ENCODE peak calls at places on chromosomes 6 and 20, in eight cellular contexts. N is transverse colon, Q is A549, A is Peyer's patch, M is H1, L is stomach, B is HCT116, W is IMR-90. C is an unnamed sample.

GRCh38 chr6:118017301-118017854 is 110.3 kb downstream of the SLC35F1 start:
- DNase-seq in N (no peak), Q (no peak), A (no peak), M (no peak), L (no peak), B (no peak), W (no peak), C (no peak)

GRCh38 chr6:152848919-152849318 is 98.3 kb downstream of the VIP start:
- DNase-seq in N (no peak), Q (no peak), A (no peak), M (no peak), L (no peak), B (no peak), W (no peak), C (no peak)

GRCh38 chr20:54744097-54744496 is 268.7 kb downstream of the DOK5 start:
- DNase-seq in N (no peak), Q (no peak), A (no peak), M (no peak), L (no peak), B (no peak), W (no peak), C (no peak)

GRCh38 chr6:145214570-145214969 is 520.8 kb downstream of the EPM2A start:
- DNase-seq in N (no peak), Q (no peak), A (no peak), M (no peak), L (no peak), B (peak; percentile 36), W (peak; percentile 39), C (no peak)

GRCh38 chr6:43828711-43829110 is 58.7 kb downstream of the VEGFA start:
- DNase-seq in N (no peak), Q (no peak), A (no peak), M (no peak), L (no peak), B (peak; percentile 28), W (no peak), C (peak; percentile 43)

GRCh38 chr20:18007534-18008292 is 38.9 kb downstream of the MGME1 start:
- DNase-seq in N (peak; percentile 17), Q (no peak), A (no peak), M (no peak), L (peak; percentile 64), B (no peak), W (no peak), C (peak; percentile 47)

GRCh38 chr6:12138377-12138776 is 126.3 kb downstream of the HIVEP1 start:
- DNase-seq in N (no peak), Q (no peak), A (no peak), M (no peak), L (no peak), B (no peak), W (no peak), C (no peak)

GRCh38 chr6:37691904-37692806 is 5.5 kb downstream of the MDGA1 start:
- DNase-seq in N (peak; percentile 77), Q (peak; percentile 69), A (peak; percentile 65), M (peak; percentile 69), L (peak; percentile 81), B (peak; percentile 51), W (peak; percentile 58), C (peak; percentile 85)

GRCh38 chr6:100381111-100381510 is 83.6 kb downstream of the SIM1 start:
- DNase-seq in N (no peak), Q (no peak), A (no peak), M (no peak), L (no peak), B (no peak), W (peak; percentile 19), C (no peak)

GRCh38 chr20:19631410-19631809 is 126.6 kb upstream of the RIN2 start:
- DNase-seq in N (no peak), Q (no peak), A (no peak), M (no peak), L (peak; percentile 81), B (no peak), W (no peak), C (no peak)

GRCh38 chr6:108737594-108738546 is 110.4 kb upstream of the ARMC2 start:
- DNase-seq in N (peak; percentile 57), Q (peak; percentile 43), A (peak; percentile 23), M (no peak), L (peak; percentile 48), B (peak; percentile 86), W (peak; percentile 99), C (no peak)

GRCh38 chr6:44473393-44473792 is 85.9 kb downstream of the CDC5L start:
- DNase-seq in N (no peak), Q (no peak), A (no peak), M (no peak), L (no peak), B (no peak), W (no peak), C (peak; percentile 6)

GRCh38 chr6:122833229-122833556 is 44.1 kb downstream of the SMPDL3A start:
- DNase-seq in N (no peak), Q (no peak), A (no peak), M (no peak), L (no peak), B (no peak), W (no peak), C (no peak)

GRCh38 chr6:48110436-48111142 is 408 bp downstream of the PTCHD4 start:
- DNase-seq in N (no peak), Q (no peak), A (no peak), M (no peak), L (no peak), B (no peak), W (no peak), C (no peak)

GRCh38 chr6:111015656-111016190 is 33.9 kb downstream of the RPF2 start:
- DNase-seq in N (no peak), Q (no peak), A (no peak), M (no peak), L (no peak), B (no peak), W (no peak), C (no peak)

GRCh38 chr6:139253656-139254055 is 38.1 kb downstream of the TXLNB start:
- DNase-seq in N (no peak), Q (no peak), A (no peak), M (no peak), L (no peak), B (no peak), W (no peak), C (peak; percentile 85)

GRCh38 chr6:158039571-158040050 is 57.9 kb downstream of the SYNJ2 start:
- DNase-seq in N (no peak), Q (no peak), A (no peak), M (no peak), L (no peak), B (no peak), W (peak; percentile 52), C (no peak)

GRCh38 chr6:158040804-158041347 is 59.2 kb downstream of the SYNJ2 start:
- DNase-seq in N (no peak), Q (no peak), A (no peak), M (no peak), L (no peak), B (no peak), W (peak; percentile 90), C (no peak)

GRCh38 chr6:158041370-158041769 is 59.7 kb downstream of the SYNJ2 start:
- DNase-seq in N (no peak), Q (no peak), A (no peak), M (no peak), L (no peak), B (no peak), W (no peak), C (no peak)

GRCh38 chr6:158039178-158039557 is 57.5 kb downstream of the SYNJ2 start:
- DNase-seq in N (peak; percentile 2), Q (no peak), A (no peak), M (no peak), L (no peak), B (no peak), W (peak; percentile 67), C (no peak)

DNA sequence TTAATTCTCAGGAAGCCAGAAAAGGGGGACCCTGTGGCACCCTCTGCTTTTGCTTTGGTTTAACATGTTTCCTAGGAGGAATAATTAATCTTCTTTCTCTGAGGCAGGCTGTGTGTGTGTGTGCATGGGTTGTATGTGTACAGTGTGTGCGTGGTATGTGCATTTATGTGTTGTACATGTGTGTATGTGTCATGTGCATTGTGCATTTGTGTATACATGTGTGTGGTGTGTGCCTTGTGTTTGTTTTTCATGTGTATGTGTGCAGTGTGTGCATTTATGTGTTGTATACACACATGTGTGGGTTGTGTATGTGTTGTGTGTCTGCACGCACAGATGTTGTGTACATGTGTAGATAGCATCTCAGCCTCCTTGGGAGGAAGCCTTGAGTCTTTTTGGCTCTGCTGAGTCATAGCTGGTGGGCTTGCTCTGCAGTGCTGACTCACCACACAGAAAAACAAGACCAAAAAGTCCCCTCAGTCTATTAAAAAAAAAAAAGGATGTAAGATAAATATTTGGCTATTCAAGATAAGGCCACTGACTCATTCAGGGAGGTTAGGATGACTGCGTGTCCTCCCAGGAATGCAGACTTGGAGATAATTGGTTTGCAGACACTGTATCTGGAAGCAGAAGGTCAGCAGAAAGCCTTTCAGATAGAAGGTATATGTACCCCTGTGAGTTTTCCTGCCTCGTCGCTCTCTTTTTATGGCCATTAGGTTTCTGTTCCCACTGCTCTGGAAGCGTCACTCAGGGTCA is 58.6 kb downstream of the SYNJ2 start:
- DNase-seq in N (no peak), Q (peak; percentile 88), A (no peak), M (no peak), L (no peak), B (peak; percentile 83), W (peak; percentile 100), C (no peak)
- H3K27ac ChIP-seq in N (peak overlapping the region; percentile 79), Q (peak overlapping the region; percentile 94), A (peak overlapping the region; percentile 5), M (no peak overlapping the region), L (peak overlapping the region; percentile 61), B (peak overlapping the region; percentile 87), W (peak overlapping the region; percentile 97), C (peak overlapping the region; percentile 49)

DNA sequence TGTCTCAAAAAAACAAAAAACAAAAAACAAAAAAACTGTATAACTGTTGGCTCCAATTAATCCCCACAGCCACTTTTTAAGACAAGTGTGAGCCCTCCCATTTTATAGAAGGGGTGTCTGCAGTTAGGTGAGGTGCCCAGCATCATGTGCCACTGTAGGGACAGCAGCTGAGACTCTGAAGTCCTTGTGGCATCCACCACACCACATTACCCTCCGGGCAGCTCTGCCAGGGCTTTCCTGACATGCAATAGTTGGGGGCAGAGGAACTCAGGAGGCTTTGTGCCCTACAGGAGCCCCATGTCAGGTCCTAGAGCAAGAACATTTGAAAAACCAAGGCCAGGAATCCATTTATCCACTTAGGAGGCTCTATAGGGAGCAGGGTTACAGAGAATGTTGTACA is 17.3 kb downstream of the PKIG start:
- DNase-seq in N (no peak), Q (no peak), A (no peak), M (no peak), L (no peak), B (no peak), W (no peak), C (no peak)
- H3K4me1 ChIP-seq in N (peaks cover 75% of the 10 kb centered on the region), Q (peaks cover 28% of the 10 kb centered on the region), A (peaks cover 66% of the 10 kb centered on the region), M (peaks cover 20% of the 10 kb centered on the region), L (peaks cover 85% of the 10 kb centered on the region), B (peaks cover 3% of the 10 kb centered on the region), W (peaks cover 41% of the 10 kb centered on the region), C (peaks cover 46% of the 10 kb centered on the region)

GRCh38 chr20:61661025-61661424 is 404.7 kb downstream of the TAF4 start:
- DNase-seq in N (no peak), Q (no peak), A (no peak), M (no peak), L (no peak), B (no peak), W (no peak), C (no peak)
- TF ChIP-seq POLR2A in N (no peak), Q (no peak), A (no peak), M (no peak), L (no peak), B (no peak), W (no peak), C (no peak)

GRCh38 chr20:53079483-53079810 is 107.3 kb downstream of the TSHZ2 start:
- DNase-seq in N (no peak), Q (no peak), A (no peak), M (no peak), L (no peak), B (no peak), W (no peak), C (no peak)
- H3K27ac ChIP-seq in N (peak overlapping the region; percentile 11), Q (no peak overlapping the region), A (no peak overlapping the region), M (no peak overlapping the region), L (no peak overlapping the region), B (no peak overlapping the region), W (no peak overlapping the region), C (peak overlapping the region; percentile 2)